ENCODE peak calls at places on chromosomes 6 and 20, in four cellular contexts. T is heart right ventricle, G is pancreas, Y is GM23338. J is an unnamed sample.

GRCh38 chr6:141956046-141956761 is 176.5 kb upstream of the GJE1 start:
- DNase-seq in T (peak), G (no peak), Y (no peak), J (no peak)

GRCh38 chr6:71289039-71289801 is 609 bp downstream of the OGFRL1 start:
- DNase-seq in T (no peak), G (peak), Y (peak), J (peak)

GRCh38 chr20:47493175-47493953 is 8.3 kb upstream of the NCOA3 start:
- DNase-seq in T (peak), G (peak), Y (no peak), J (peak)

GRCh38 chr20:63218701-63219446 is 2.9 kb upstream of the YTHDF1 start:
- DNase-seq in T (no peak), G (no peak), Y (no peak), J (no peak)

GRCh38 chr20:63431944-63432343 is 40.5 kb downstream of the KCNQ2 start:
- DNase-seq in T (no peak), G (no peak), Y (no peak), J (no peak)

GRCh38 chr6:12751694-12752304 is 35.2 kb downstream of the PHACTR1 start:
- DNase-seq in T (peak), G (peak), Y (peak), J (no peak)

GRCh38 chr6:27674882-27675281 is 202.0 kb upstream of the ZNF184 start:
- DNase-seq in T (no peak), G (no peak), Y (no peak), J (no peak)

GRCh38 chr6:55643868-55644267 is 64.9 kb upstream of the HMGCLL1 start:
- DNase-seq in T (no peak), G (no peak), Y (no peak), J (no peak)

GRCh38 chr6:168194732-168195565 is 115.9 kb upstream of the FRMD1 start:
- DNase-seq in T (no peak), G (no peak), Y (no peak), J (no peak)

GRCh38 chr6:1970151-1970561 is 275.2 kb downstream of the GMDS start:
- DNase-seq in T (no peak), G (no peak), Y (peak), J (no peak)

GRCh38 chr6:91135406-91135805 is 548.5 kb upstream of the MAP3K7 start:
- DNase-seq in T (no peak), G (no peak), Y (no peak), J (no peak)

GRCh38 chr6:116034327-116034726 is 26.4 kb downstream of the FRK start:
- DNase-seq in T (no peak), G (no peak), Y (no peak), J (no peak)

GRCh38 chr20:40962733-40963504 is 65.7 kb upstream of the TOP1 start:
- DNase-seq in T (peak), G (peak), Y (peak), J (peak)

GRCh38 chr6:117919775-117920492 is 12.9 kb downstream of the SLC35F1 start:
- DNase-seq in T (no peak), G (no peak), Y (peak), J (no peak)

GRCh38 chr20:51660741-51661608 is 107.2 kb downstream of the ATP9A start:
- DNase-seq in T (no peak), G (no peak), Y (no peak), J (no peak)

GRCh38 chr20:44690781-44691423 is 24.3 kb upstream of the CCN5 start:
- DNase-seq in T (peak), G (no peak), Y (no peak), J (no peak)

GRCh38 chr20:38296433-38296832 is 7.5 kb upstream of the BPI start:
- DNase-seq in T (no peak), G (no peak), Y (no peak), J (no peak)

GRCh38 chr20:57439432-57439831 is 48.2 kb downstream of the RBM38 start:
- DNase-seq in T (peak), G (peak), Y (no peak), J (no peak)

GRCh38 chr6:112289039-112289566 is 34.7 kb upstream of the LAMA4 start:
- DNase-seq in T (peak), G (peak), Y (peak), J (no peak)

GRCh38 chr20:32034581-32035397 is 17.3 kb upstream of the HCK start:
- DNase-seq in T (no peak), G (no peak), Y (peak), J (no peak)

GRCh38 chr20:33875055-33875454 is 63.9 kb downstream of the CHMP4B start:
- DNase-seq in T (no peak), G (no peak), Y (no peak), J (no peak)

GRCh38 chr6:168301648-168302398 is 17.8 kb downstream of the DACT2 start:
- DNase-seq in T (no peak), G (no peak), Y (peak), J (no peak)

GRCh38 chr6:129619579-129620233 is 90.3 kb downstream of the ARHGAP18 start:
- DNase-seq in T (no peak), G (no peak), Y (no peak), J (no peak)

GRCh38 chr6:116764961-116765841 is at the start of gene FAM162B:
- DNase-seq in T (peak), G (peak), Y (peak), J (no peak)

GRCh38 chr20:4006640-4007039 is 8.7 kb downstream of the RNF24 start:
- DNase-seq in T (peak), G (peak), Y (peak), J (no peak)

GRCh38 chr6:21438237-21438985 is 155.1 kb upstream of the SOX4 start:
- DNase-seq in T (no peak), G (no peak), Y (no peak), J (peak)

GRCh38 chr6:46921059-46921458 is 679 bp downstream of the ADGRF5 start:
- DNase-seq in T (no peak), G (no peak), Y (no peak), J (no peak)

GRCh38 chr6:34151321-34152041 is 5.6 kb upstream of the GRM4 start:
- DNase-seq in T (no peak), G (no peak), Y (peak), J (no peak)

GRCh38 chr6:5103250-5103649 is 18.1 kb downstream of the PPP1R3G start:
- DNase-seq in T (no peak), G (no peak), Y (no peak), J (no peak)

GRCh38 chr6:46134216-46134615 is 4.4 kb downstream of the ENPP4 start:
- DNase-seq in T (no peak), G (no peak), Y (no peak), J (no peak)

GRCh38 chr6:19193624-19194023 is 643.5 kb upstream of the ID4 start:
- DNase-seq in T (no peak), G (no peak), Y (no peak), J (no peak)

GRCh38 chr6:30720738-30721197 is 616 bp downstream of the TUBB start:
- DNase-seq in T (peak), G (peak), Y (peak), J (no peak)

GRCh38 chr6:56037587-56037986 is 162.2 kb upstream of the BMP5 start:
- DNase-seq in T (no peak), G (no peak), Y (no peak), J (no peak)

GRCh38 chr6:119856136-119856535 is 506.6 kb upstream of the MAN1A1 start:
- DNase-seq in T (no peak), G (no peak), Y (no peak), J (peak)

GRCh38 chr6:26554669-26555504 is 16.7 kb downstream of the HMGN4 start:
- DNase-seq in T (no peak), G (no peak), Y (peak), J (peak)

GRCh38 chr6:35596448-35597442 is 84.0 kb upstream of the TULP1 start:
- DNase-seq in T (no peak), G (no peak), Y (no peak), J (no peak)

GRCh38 chr6:42224222-42225042 is 6.8 kb upstream of the MRPS10 start:
- DNase-seq in T (no peak), G (no peak), Y (no peak), J (no peak)

GRCh38 chr6:17419189-17419575 is 25.8 kb downstream of the CAP2 start:
- DNase-seq in T (no peak), G (no peak), Y (no peak), J (no peak)
- H3K27ac ChIP-seq in T (peak), G (no peak), Y (peak), J (no peak)

DNA sequence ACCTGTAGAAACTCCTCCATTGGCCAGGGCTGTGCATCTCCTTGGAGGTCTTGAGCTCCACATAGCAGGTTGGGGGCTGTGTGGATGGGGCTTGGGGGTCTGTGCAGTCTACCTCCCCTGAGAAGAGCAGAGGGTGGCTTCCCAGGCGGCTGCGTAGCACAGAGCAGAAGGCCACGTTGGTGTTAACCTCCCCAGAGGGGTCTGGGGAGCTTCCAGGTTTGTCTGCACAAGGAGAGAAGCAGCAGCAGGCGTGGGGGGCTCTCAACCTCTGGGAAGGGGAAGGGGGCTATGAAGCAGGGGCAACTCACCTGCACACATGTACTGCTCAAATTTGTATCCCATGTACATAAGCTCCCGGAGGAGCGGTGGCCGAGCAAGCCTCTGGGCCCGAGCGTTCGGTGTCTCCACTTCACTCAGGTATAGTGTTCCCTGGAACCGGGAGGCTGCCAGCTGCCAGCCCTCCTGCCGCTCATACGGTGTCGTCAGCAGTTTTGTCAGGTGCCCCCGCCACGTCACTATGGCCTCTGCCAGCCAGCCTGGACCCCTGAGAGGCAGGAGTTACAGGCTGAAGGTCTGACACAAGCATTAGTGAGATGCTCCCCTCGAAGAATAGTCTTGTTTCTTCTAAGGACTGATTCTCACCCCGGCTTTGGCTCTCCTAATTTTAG is 1.2 kb downstream of the DXO start:
- DNase-seq in T (no peak), G (peak), Y (no peak), J (peak)
- H3K4me3 ChIP-seq in T (peak), G (peak), Y (peak), J (peak)

GRCh38 chr6:166279393-166279679 is 28.9 kb downstream of the PRR18 start:
- DNase-seq in T (no peak), G (no peak), Y (no peak), J (no peak)
- H3K27ac ChIP-seq in T (no peak), G (no peak), Y (no peak), J (no peak)

GRCh38 chr6:453152-453551 is 61.6 kb downstream of the IRF4 start:
- DNase-seq in T (no peak), G (no peak), Y (no peak), J (no peak)
- H3K4me3 ChIP-seq in T (no peak), G (no peak), Y (no peak), J (no peak)

GRCh38 chr20:49787371-49788357 is 25.0 kb upstream of the SLC9A8 start:
- DNase-seq in T (no peak), G (no peak), Y (no peak), J (no peak)

GRCh38 chr20:49792006-49792405 is 20.6 kb upstream of the SLC9A8 start:
- DNase-seq in T (no peak), G (no peak), Y (no peak), J (no peak)

GRCh38 chr20:49792611-49793010 is 20.0 kb upstream of the SLC9A8 start:
- DNase-seq in T (no peak), G (no peak), Y (no peak), J (no peak)

GRCh38 chr20:49791165-49791564 is 21.5 kb upstream of the SLC9A8 start:
- DNase-seq in T (no peak), G (no peak), Y (no peak), J (no peak)

GRCh38 chr20:49790077-49790798 is 22.4 kb upstream of the SLC9A8 start:
- DNase-seq in T (peak), G (no peak), Y (peak), J (no peak)
- H3K27ac ChIP-seq in T (peak), G (no peak), Y (no peak), J (no peak)

GRCh38 chr20:23083553-23084220 is 2.4 kb downstream of the CD93 start:
- DNase-seq in T (no peak), G (no peak), Y (no peak), J (no peak)
- H3K4me3 ChIP-seq in T (peak), G (no peak), Y (no peak), J (no peak)